ENCODE peak calls at places on chromosomes 16 and 17, in six cellular contexts. R, S, U, W, C and P are unnamed samples.

GRCh38 chr16:46947900-46948547 is 25.4 kb downstream of the DNAJA2 start:
- DNase-seq in S (no peak), R (no peak), C (no peak), U (peak; percentile 53), W (peak; percentile 43), P (no peak)

GRCh38 chr16:75096730-75097129 is 19.9 kb downstream of the LDHD start:
- DNase-seq in W (no peak), R (peak; percentile 43), C (peak; percentile 36), S (peak; percentile 88), U (peak; percentile 90), P (no peak)

GRCh38 chr16:17194190-17194780 is 276.5 kb downstream of the XYLT1 start:
- DNase-seq in C (no peak), U (no peak), W (no peak), R (peak; percentile 48), S (peak; percentile 81), P (peak; percentile 11)

GRCh38 chr16:57204675-57205074 is 18.5 kb downstream of the RSPRY1 start:
- DNase-seq in W (no peak), C (no peak), R (no peak), S (peak; percentile 45), U (no peak), P (no peak)

GRCh38 chr16:53546988-53547391 is 44.0 kb upstream of the AKTIP start:
- DNase-seq in R (no peak), C (no peak), U (peak; percentile 22), W (no peak), S (peak; percentile 71), P (no peak)

GRCh38 chr16:50172195-50172922 is 19.3 kb downstream of the TENT4B start:
- DNase-seq in R (no peak), C (no peak), U (no peak), W (no peak), S (no peak), P (no peak)

GRCh38 chr16:88487124-88487432 is 34.0 kb downstream of the ZFPM1 start:
- DNase-seq in S (no peak), W (no peak), U (no peak), R (no peak), C (no peak), P (no peak)

GRCh38 chr17:3961564-3962047 is 2.6 kb downstream of the ATP2A3 start:
- DNase-seq in U (no peak), R (no peak), C (no peak), W (no peak), S (no peak), P (no peak)

GRCh38 chr17:34163681-34164080 is 91.4 kb upstream of the CCL2 start:
- DNase-seq in C (no peak), S (peak; percentile 75), W (no peak), U (no peak), R (no peak), P (no peak)

GRCh38 chr17:67671492-67671891 is 46.2 kb upstream of the NOL11 start:
- DNase-seq in W (no peak), S (no peak), R (no peak), C (no peak), U (no peak), P (no peak)

GRCh38 chr17:66947311-66947710 is 17.2 kb upstream of the CACNG4 start:
- DNase-seq in U (no peak), C (no peak), S (no peak), R (no peak), W (no peak), P (no peak)

GRCh38 chr16:62665269-62665668 is 629.0 kb upstream of the CDH8 start:
- DNase-seq in W (no peak), U (no peak), R (no peak), S (peak; percentile 80), C (no peak), P (no peak)

GRCh38 chr16:81277681-81278080 is 37.1 kb upstream of the GAN start:
- DNase-seq in S (no peak), C (peak; percentile 53), U (peak; percentile 75), W (no peak), R (no peak), P (no peak)

GRCh38 chr17:68972119-68972704 is 17.0 kb upstream of the ABCA8 start:
- DNase-seq in U (peak; percentile 62), C (no peak), W (no peak), R (no peak), S (no peak), P (no peak)

GRCh38 chr17:5027299-5027698 is 7.9 kb downstream of the SLC52A1 start:
- DNase-seq in W (no peak), S (no peak), C (no peak), R (no peak), U (no peak), P (no peak)
- H3K27ac ChIP-seq in W (no peak overlapping the region), S (no peak overlapping the region), C (no peak overlapping the region), R (no peak overlapping the region), U (no peak overlapping the region), P (no peak overlapping the region)

DNA sequence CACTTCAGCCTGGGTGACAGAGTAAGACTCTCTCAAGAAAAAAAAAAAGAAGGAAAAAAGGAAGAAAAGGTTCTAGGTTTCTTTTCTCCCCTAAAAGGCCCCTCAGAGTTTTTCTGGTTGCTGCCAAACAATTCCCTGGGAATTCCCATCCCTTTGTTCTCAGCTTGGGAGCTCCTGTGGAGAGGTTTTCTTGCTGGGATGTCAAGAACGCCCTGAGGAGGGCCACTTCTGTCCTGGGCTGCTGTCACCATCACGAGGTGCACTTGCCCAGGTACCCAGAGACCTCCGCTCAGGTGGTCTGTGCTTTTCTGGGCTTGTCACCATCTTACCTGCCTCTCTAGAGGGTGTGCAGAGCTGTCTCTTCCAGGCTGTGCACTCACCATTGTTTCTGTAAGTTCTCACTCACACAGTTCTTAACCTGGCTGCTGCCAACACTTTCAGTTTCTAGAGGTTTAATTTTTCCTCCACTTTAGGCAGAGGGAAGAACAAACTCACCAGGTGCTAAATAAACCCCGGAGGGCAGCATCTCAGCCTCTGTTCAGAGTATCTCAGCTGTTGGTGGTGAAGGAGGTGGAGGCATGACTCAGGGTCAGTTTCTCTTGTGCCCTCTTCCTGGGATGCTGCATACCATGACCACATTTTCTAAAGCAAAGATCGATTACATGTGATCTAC is 2.4 kb upstream of the COX6A2 start:
- DNase-seq in S (no peak), C (no peak), W (no peak), U (no peak), R (no peak), P (no peak)
- H3K27ac ChIP-seq in S (no peak overlapping the region), C (no peak overlapping the region), W (no peak overlapping the region), U (no peak overlapping the region), R (no peak overlapping the region), P (no peak overlapping the region)

GRCh38 chr17:75722076-75722475 is 817 bp downstream of the ITGB4 start:
- DNase-seq in S (no peak), R (no peak), C (no peak), W (no peak), U (peak; percentile 50), P (no peak)
- H3K27ac ChIP-seq in S (no peak overlapping the region), R (peak overlapping the region; percentile 58), C (peak overlapping the region; percentile 98), W (no peak overlapping the region), U (peak overlapping the region; percentile 39), P (no peak overlapping the region)

DNA sequence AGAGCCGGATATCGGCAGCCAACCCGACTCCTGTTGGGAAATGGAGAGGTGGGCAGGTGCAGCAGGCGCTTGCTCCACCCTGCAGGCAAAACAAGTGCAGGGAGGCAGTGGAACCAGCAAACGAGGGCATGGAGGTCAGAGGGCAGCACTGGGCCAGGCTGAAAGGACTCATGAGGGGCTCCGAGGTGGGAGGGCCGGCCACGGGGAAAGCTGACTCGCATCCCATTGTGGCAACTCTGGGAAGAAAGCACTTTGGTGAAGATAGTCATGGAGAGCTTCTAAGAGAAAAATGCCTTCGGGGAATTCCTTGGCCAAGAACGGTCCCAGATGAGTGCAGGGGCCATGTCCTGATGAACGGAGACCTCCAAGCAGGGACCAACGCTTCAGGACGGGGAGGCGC is 4.4 kb downstream of the CYBC1 start:
- DNase-seq in W (no peak), C (no peak), R (no peak), S (no peak), U (no peak), P (no peak)
- H3K27ac ChIP-seq in W (no peak overlapping the region), C (no peak overlapping the region), R (no peak overlapping the region), S (no peak overlapping the region), U (no peak overlapping the region), P (no peak overlapping the region)

GRCh38 chr17:8656693-8657092 is 26.2 kb upstream of the MYH10 start:
- DNase-seq in R (no peak), U (no peak), C (no peak), W (no peak), S (no peak), P (no peak)

GRCh38 chr17:8662076-8662831 is 31.7 kb upstream of the MYH10 start:
- DNase-seq in R (no peak), U (no peak), C (no peak), W (no peak), S (no peak), P (no peak)

GRCh38 chr17:8654822-8655221 is 24.3 kb upstream of the MYH10 start:
- DNase-seq in C (no peak), R (no peak), U (no peak), S (no peak), W (no peak), P (no peak)

GRCh38 chr17:8659758-8660410 is 29.4 kb upstream of the MYH10 start:
- DNase-seq in W (no peak), U (no peak), R (no peak), C (no peak), S (no peak), P (no peak)

DNA sequence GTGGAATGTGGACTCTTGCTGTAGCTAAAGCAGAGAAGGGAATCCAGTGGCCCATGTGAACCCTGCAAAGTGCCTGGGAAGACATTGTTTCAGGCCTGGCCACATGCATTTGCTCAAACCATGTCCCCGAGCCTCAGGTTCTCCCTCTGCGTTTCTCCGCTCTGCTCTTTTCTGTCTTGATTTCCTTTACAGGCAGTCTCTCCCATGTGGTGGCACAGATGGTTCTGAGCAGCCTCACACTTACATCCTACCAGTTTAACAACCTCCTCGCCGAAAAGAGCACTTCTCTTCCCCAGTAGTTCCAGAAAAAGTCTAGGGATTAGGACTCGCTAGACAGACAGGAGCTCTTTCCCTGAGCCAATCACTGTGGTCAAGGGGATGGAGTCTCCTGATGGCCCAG is 28.3 kb upstream of the MYH10 start:
- DNase-seq in R (no peak), U (no peak), S (no peak), W (no peak), C (no peak), P (no peak)
- H3K27ac ChIP-seq in R (no peak overlapping the region), U (no peak overlapping the region), S (no peak overlapping the region), W (no peak overlapping the region), C (no peak overlapping the region), P (no peak overlapping the region)

GRCh38 chr16:24281466-24281865 is 25.3 kb downstream of the CACNG3 start:
- DNase-seq in R (no peak), C (no peak), S (no peak), U (no peak), W (no peak), P (no peak)
- H3K27ac ChIP-seq in R (no peak overlapping the region), C (no peak overlapping the region), S (no peak overlapping the region), U (no peak overlapping the region), W (no peak overlapping the region), P (no peak overlapping the region)

DNA sequence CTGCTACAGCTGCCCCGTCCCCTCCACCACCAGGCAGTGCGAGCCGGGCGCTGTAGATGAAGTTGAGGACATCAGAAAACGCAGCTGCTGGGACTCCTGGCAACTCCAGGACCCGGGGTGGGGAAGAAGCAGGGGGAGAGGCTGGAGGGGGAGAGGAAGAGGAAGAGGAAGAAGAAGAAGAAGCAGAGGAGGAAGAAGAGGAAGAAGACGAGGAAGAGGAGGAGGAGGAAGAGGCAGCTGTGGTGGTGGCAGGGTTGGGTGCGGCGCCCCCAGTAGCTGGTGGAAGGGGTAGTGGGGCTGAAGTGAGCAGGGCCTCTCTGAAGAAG is 13.2 kb downstream of the ZBTB4 start:
- DNase-seq in C (no peak), S (no peak), R (no peak), U (no peak), W (no peak), P (no peak)
- H3K27ac ChIP-seq in C (no peak overlapping the region), S (no peak overlapping the region), R (peak overlapping the region; percentile 62), U (no peak overlapping the region), W (peak overlapping the region; percentile 33), P (no peak overlapping the region)